ENCODE peak calls at places on chromosomes 7 and 10, in six cellular contexts. T, W, J, B, G and Z are unnamed samples.

GRCh38 chr7:67823345-67823744 is 826.7 kb downstream of the TYW1 start:
- DNase-seq in T (no peak), W (no peak), J (no peak), B (no peak), G (no peak), Z (no peak)

GRCh38 chr7:106372595-106373318 is 88.0 kb upstream of the NAMPT start:
- DNase-seq in T (no peak), W (no peak), J (no peak), B (no peak), G (no peak), Z (no peak)

GRCh38 chr7:150359007-150359917 is 9.4 kb upstream of the REPIN1 start:
- DNase-seq in T (no peak), W (no peak), J (no peak), B (no peak), G (no peak), Z (no peak)

GRCh38 chr10:103859161-103860141 is 4.1 kb upstream of the SH3PXD2A start:
- DNase-seq in T (peak), W (peak), J (peak), B (peak), G (peak), Z (peak)

GRCh38 chr10:22368402-22368801 is 23.1 kb downstream of the SPAG6 start:
- DNase-seq in T (no peak), W (no peak), J (no peak), B (no peak), G (no peak), Z (no peak)

GRCh38 chr7:115911466-115911865 is 119.1 kb downstream of the TFEC start:
- DNase-seq in T (no peak), W (no peak), J (no peak), B (no peak), G (no peak), Z (no peak)

GRCh38 chr7:155965010-155965409 is 152.7 kb upstream of the SHH start:
- DNase-seq in T (no peak), W (peak), J (no peak), B (no peak), G (no peak), Z (no peak)

GRCh38 chr7:148191391-148192076 is 399.0 kb upstream of the C7orf33 start:
- DNase-seq in T (no peak), W (no peak), J (no peak), B (no peak), G (no peak), Z (no peak)

GRCh38 chr7:108290344-108291134 is 160.4 kb upstream of the LAMB4 start:
- DNase-seq in T (no peak), W (no peak), J (no peak), B (peak), G (no peak), Z (no peak)

GRCh38 chr10:50033481-50033880 is 34.3 kb upstream of the WASHC2A start:
- DNase-seq in T (no peak), W (no peak), J (no peak), B (no peak), G (no peak), Z (no peak)

GRCh38 chr7:116633131-116633988 is 38.6 kb upstream of the MET start:
- DNase-seq in T (peak), W (no peak), J (no peak), B (no peak), G (no peak), Z (peak)

GRCh38 chr10:78162867-78163266 is 129.2 kb downstream of the RPS24 start:
- DNase-seq in T (no peak), W (no peak), J (no peak), B (no peak), G (no peak), Z (no peak)

GRCh38 chr10:46557319-46558140 is 1.1 kb upstream of the GPRIN2 start:
- DNase-seq in T (no peak), W (no peak), J (no peak), B (no peak), G (no peak), Z (no peak)

GRCh38 chr10:98354491-98354890 is 60.5 kb downstream of the PYROXD2 start:
- DNase-seq in T (no peak), W (no peak), J (no peak), B (no peak), G (no peak), Z (no peak)

GRCh38 chr7:278081-278480 is 11.9 kb upstream of the FOXL3 start:
- DNase-seq in T (no peak), W (no peak), J (no peak), B (no peak), G (no peak), Z (no peak)

GRCh38 chr7:133050200-133050995 is 31.5 kb downstream of the CHCHD3 start:
- DNase-seq in T (no peak), W (no peak), J (no peak), B (no peak), G (no peak), Z (no peak)

GRCh38 chr7:156156734-156157408 is 344.6 kb upstream of the SHH start:
- DNase-seq in T (no peak), W (peak), J (peak), B (peak), G (peak), Z (peak)

GRCh38 chr7:139995034-139995915 is 67.5 kb downstream of the PARP12 start:
- DNase-seq in T (no peak), W (no peak), J (no peak), B (no peak), G (no peak), Z (no peak)

GRCh38 chr10:102540023-102540422 is 36.3 kb downstream of the SUFU start:
- DNase-seq in T (no peak), W (peak), J (peak), B (peak), G (peak), Z (no peak)

GRCh38 chr10:48496831-48497792 is 107.8 kb downstream of the ARHGAP22 start:
- DNase-seq in T (no peak), W (no peak), J (no peak), B (no peak), G (no peak), Z (no peak)

GRCh38 chr7:56079450-56080185 is 13.1 kb downstream of the PHKG1 start:
- DNase-seq in T (no peak), W (no peak), J (peak), B (peak), G (no peak), Z (no peak)

GRCh38 chr10:99711129-99711719 is 20.7 kb downstream of the COX15 start:
- DNase-seq in T (peak), W (peak), J (peak), B (peak), G (peak), Z (peak)

GRCh38 chr7:129101746-129102145 is 42.8 kb upstream of the TSPAN33 start:
- DNase-seq in T (no peak), W (no peak), J (no peak), B (no peak), G (no peak), Z (no peak)

GRCh38 chr7:82616059-82616723 is 172.6 kb upstream of the CACNA2D1 start:
- DNase-seq in T (no peak), W (no peak), J (no peak), B (no peak), G (no peak), Z (no peak)

GRCh38 chr10:87976101-87976743 is 112.8 kb downstream of the PTEN start:
- DNase-seq in T (no peak), W (no peak), J (no peak), B (no peak), G (no peak), Z (no peak)

GRCh38 chr7:958221-959200 is 4.0 kb upstream of the ADAP1 start:
- DNase-seq in T (no peak), W (no peak), J (no peak), B (peak), G (no peak), Z (no peak)

GRCh38 chr10:118107040-118107439 is 60.3 kb upstream of the RAB11FIP2 start:
- DNase-seq in T (no peak), W (no peak), J (no peak), B (no peak), G (no peak), Z (no peak)

GRCh38 chr10:124604214-124605000 is 139.8 kb downstream of the FAM53B start:
- DNase-seq in T (no peak), W (no peak), J (no peak), B (peak), G (no peak), Z (no peak)
- TF ChIP-seq SIN3A in T (no peak), W (no peak), J (no peak), B (no peak), G (no peak), Z (no peak)

GRCh38 chr10:28891058-28891713 is 213.9 kb downstream of the BAMBI start:
- DNase-seq in T (no peak), W (no peak), J (no peak), B (no peak), G (no peak), Z (no peak)
- TF ChIP-seq SIN3A in T (no peak), W (no peak), J (no peak), B (no peak), G (no peak), Z (no peak)

GRCh38 chr7:30450123-30450982 is 28.2 kb downstream of the NOD1 start:
- DNase-seq in T (no peak), W (no peak), J (no peak), B (no peak), G (no peak), Z (no peak)
- TF ChIP-seq SIN3A in T (no peak), W (no peak), J (no peak), B (no peak), G (no peak), Z (no peak)

GRCh38 chr10:7027913-7028808 is 382.7 kb downstream of the SFMBT2 start:
- DNase-seq in T (no peak), W (no peak), J (no peak), B (no peak), G (peak), Z (no peak)
- TF ChIP-seq SIN3A in T (no peak), W (no peak), J (no peak), B (no peak), G (no peak), Z (no peak)

GRCh38 chr7:95321720-95322119 is 2.6 kb downstream of the PON1 start:
- DNase-seq in T (no peak), W (no peak), J (no peak), B (no peak), G (no peak), Z (no peak)
- TF ChIP-seq SIN3A in T (no peak), W (no peak), J (no peak), B (no peak), G (no peak), Z (no peak)

GRCh38 chr7:64619705-64620104 is 46.2 kb upstream of the ZNF107 start:
- DNase-seq in T (no peak), W (no peak), J (no peak), B (no peak), G (no peak), Z (no peak)
- TF ChIP-seq SIN3A in T (no peak), W (no peak), J (no peak), B (no peak), G (no peak), Z (no peak)

GRCh38 chr7:136303162-136303561 is 326.0 kb upstream of the MTPN start:
- DNase-seq in T (no peak), W (no peak), J (no peak), B (no peak), G (no peak), Z (no peak)
- TF ChIP-seq SIN3A in T (no peak), W (no peak), J (no peak), B (no peak), G (no peak), Z (no peak)

DNA sequence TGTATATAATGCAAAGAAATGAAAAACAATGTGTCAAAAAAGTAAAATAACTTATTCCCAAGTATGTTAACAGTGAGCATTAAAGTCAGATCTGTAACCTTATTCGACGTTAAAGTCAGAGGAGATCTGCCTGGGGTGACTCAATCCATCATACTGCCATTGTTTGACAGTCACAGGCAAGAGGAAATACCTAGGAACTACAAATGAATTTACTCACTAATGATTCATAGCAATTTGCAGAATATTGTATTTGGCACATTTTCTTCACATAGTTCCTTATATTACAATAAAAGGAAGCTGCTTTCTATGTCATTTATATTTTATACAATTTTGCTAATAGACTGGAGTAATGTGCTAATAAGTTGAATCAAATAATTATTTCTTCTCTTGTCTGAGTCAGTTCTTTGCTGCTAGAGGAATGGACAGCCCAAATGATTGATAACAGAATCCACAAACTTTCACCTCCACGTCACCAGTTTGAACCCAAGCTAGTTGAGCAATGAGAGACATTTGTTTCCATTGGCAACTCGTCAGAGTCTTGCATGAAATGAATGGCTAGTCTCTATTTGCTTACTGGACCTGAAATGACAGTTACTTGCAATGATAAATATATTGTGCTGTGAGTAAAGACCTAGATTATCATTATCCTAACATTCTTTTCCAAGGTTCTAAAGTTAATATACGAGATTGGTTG is 48.5 kb upstream of the TMEM106B start:
- DNase-seq in T (no peak), W (no peak), J (no peak), B (no peak), G (no peak), Z (peak)
- TF ChIP-seq SIN3A in T (no peak), W (no peak), J (no peak), B (no peak), G (no peak), Z (no peak)

GRCh38 chr10:110505130-110505815 is 7.6 kb downstream of the DUSP5 start:
- DNase-seq in T (no peak), W (no peak), J (no peak), B (no peak), G (no peak), Z (no peak)

GRCh38 chr10:110504111-110504735 is 6.5 kb downstream of the DUSP5 start:
- DNase-seq in T (peak), W (no peak), J (no peak), B (no peak), G (peak), Z (no peak)

GRCh38 chr10:110502851-110503301 is 5.2 kb downstream of the DUSP5 start:
- DNase-seq in T (peak), W (no peak), J (no peak), B (no peak), G (no peak), Z (no peak)

GRCh38 chr10:110502072-110502845 is 4.6 kb downstream of the DUSP5 start:
- DNase-seq in T (no peak), W (no peak), J (no peak), B (no peak), G (no peak), Z (no peak)

DNA sequence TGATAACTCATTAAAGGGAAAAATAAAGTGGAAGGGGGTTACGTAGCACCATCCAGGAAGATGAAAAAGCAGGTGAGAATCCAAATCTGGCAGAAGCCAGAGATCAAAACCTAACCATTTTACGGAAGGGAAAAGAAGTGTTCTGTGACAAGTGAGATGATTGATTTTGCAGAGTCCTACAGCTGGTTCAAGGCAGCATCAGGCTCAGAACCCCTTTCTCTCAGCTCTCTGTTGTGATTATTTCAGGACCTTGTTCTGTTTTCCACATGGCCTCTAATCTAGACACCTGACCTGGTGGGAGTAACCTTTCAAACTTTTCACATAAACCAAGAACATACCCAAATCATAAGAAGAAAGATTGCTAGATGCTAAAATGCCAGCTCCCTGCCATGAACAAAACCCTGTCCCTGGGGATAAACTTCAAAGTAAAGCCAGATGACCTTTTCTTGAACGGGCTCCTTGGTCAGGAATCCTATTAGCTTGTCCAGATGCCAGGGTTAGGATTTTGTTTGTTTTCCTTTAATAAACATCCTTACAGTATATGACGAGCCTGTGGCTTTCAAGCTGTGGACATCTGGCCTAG is 5.9 kb downstream of the DUSP5 start:
- DNase-seq in T (no peak), W (no peak), J (no peak), B (no peak), G (no peak), Z (no peak)
- TF ChIP-seq SIN3A in T (no peak), W (no peak), J (no peak), B (no peak), G (no peak), Z (no peak)

GRCh38 chr7:151472644-151473380 is 32.9 kb upstream of the CRYGN start:
- DNase-seq in T (peak), W (no peak), J (no peak), B (no peak), G (no peak), Z (no peak)
- TF ChIP-seq SIN3A in T (no peak), W (no peak), J (no peak), B (no peak), G (no peak), Z (no peak)